ENCODE peak calls at places on chromosomes 7 and 10, in six cellular contexts. One of them, this sample, is unnamed.

GRCh38 chr10:78362406-78363022 is 328.9 kb downstream of the RPS24 start:
- DNase-seq in trophoblast cell: no peak
- DNase-seq in CD4-positive, alpha-beta T cell: no peak
- DNase-seq in tibial artery: no peak
- DNase-seq in CD4-positive, alpha-beta memory T cell: no peak
- DNase-seq in suprapubic skin: no peak
- DNase-seq in this sample: no peak

GRCh38 chr7:154871483-154871882 is 131.4 kb downstream of the PAXIP1 start:
- DNase-seq in trophoblast cell: no peak
- DNase-seq in CD4-positive, alpha-beta T cell: no peak
- DNase-seq in tibial artery: peak
- DNase-seq in CD4-positive, alpha-beta memory T cell: no peak
- DNase-seq in suprapubic skin: no peak
- DNase-seq in this sample: no peak

GRCh38 chr10:14530465-14530864 is 199.7 kb upstream of the FRMD4A start:
- DNase-seq in trophoblast cell: peak
- DNase-seq in CD4-positive, alpha-beta T cell: no peak
- DNase-seq in tibial artery: no peak
- DNase-seq in CD4-positive, alpha-beta memory T cell: no peak
- DNase-seq in suprapubic skin: no peak
- DNase-seq in this sample: no peak

GRCh38 chr7:134140889-134141867 is 14.0 kb downstream of the LRGUK start:
- DNase-seq in trophoblast cell: peak
- DNase-seq in CD4-positive, alpha-beta T cell: peak
- DNase-seq in tibial artery: peak
- DNase-seq in CD4-positive, alpha-beta memory T cell: peak
- DNase-seq in suprapubic skin: no peak
- DNase-seq in this sample: peak

GRCh38 chr7:103658055-103659010 is 212.3 kb upstream of the SLC26A5 start:
- DNase-seq in trophoblast cell: no peak
- DNase-seq in CD4-positive, alpha-beta T cell: no peak
- DNase-seq in tibial artery: no peak
- DNase-seq in CD4-positive, alpha-beta memory T cell: no peak
- DNase-seq in suprapubic skin: no peak
- DNase-seq in this sample: no peak

GRCh38 chr7:106878748-106879439 is 13.8 kb downstream of the PIK3CG start:
- DNase-seq in trophoblast cell: no peak
- DNase-seq in CD4-positive, alpha-beta T cell: no peak
- DNase-seq in tibial artery: no peak
- DNase-seq in CD4-positive, alpha-beta memory T cell: no peak
- DNase-seq in suprapubic skin: no peak
- DNase-seq in this sample: no peak

GRCh38 chr10:51425431-51425830 is 274.0 kb downstream of the CSTF2T start:
- DNase-seq in trophoblast cell: no peak
- DNase-seq in CD4-positive, alpha-beta T cell: no peak
- DNase-seq in tibial artery: no peak
- DNase-seq in CD4-positive, alpha-beta memory T cell: no peak
- DNase-seq in suprapubic skin: no peak
- DNase-seq in this sample: no peak

GRCh38 chr10:46550076-46550790 is 6.2 kb downstream of the GPRIN2 start:
- DNase-seq in trophoblast cell: no peak
- DNase-seq in CD4-positive, alpha-beta T cell: no peak
- DNase-seq in tibial artery: peak
- DNase-seq in CD4-positive, alpha-beta memory T cell: no peak
- DNase-seq in suprapubic skin: peak
- DNase-seq in this sample: no peak

DNA sequence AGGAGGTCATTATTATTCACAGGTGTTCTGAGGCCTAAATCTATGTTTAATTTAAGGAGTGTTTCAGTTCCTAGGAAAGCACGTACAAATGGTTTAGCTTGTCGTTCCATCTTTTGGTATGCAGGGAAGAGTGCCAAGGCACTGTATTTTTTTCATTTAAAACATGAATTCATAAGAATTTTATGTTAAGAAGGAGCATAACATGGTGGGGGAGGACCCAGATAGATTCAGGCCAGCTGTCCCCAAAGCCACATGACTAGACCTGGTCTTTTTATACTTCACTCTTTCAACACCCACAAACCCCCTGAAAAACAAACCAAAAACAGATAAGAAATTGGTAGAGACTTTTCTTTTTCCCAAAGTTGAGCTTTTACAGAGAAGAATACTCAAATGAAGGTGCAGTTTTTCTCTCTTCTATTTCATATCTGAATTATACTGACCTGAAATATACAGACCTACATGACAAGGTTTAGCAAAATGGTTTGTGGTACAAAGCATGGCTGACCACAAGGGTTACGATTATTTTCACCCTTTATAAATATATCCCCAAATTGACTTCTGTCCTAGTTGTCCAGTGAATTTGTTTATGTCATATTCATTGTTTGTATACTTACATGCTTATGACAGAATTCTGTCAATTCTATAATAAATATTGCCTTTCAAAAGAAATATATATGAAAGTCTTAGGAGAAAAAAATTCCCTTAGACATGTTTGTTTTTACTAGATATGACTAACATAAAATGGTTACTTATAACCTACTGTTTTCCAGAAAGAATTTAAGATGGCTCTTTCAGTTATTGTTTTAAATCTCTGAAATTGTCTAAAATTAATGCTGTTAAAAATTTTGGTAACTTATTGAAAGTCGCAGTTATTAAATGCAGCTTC is 71.4 kb downstream of the AP3M1 start:
- DNase-seq in trophoblast cell: no peak
- DNase-seq in CD4-positive, alpha-beta T cell: no peak
- DNase-seq in tibial artery: no peak
- DNase-seq in CD4-positive, alpha-beta memory T cell: no peak
- DNase-seq in suprapubic skin: no peak
- DNase-seq in this sample: no peak
- H3K27ac ChIP-seq in trophoblast cell: no peak
- H3K27ac ChIP-seq in CD4-positive, alpha-beta T cell: no peak
- H3K27ac ChIP-seq in tibial artery: peak
- H3K27ac ChIP-seq in CD4-positive, alpha-beta memory T cell: no peak
- H3K27ac ChIP-seq in suprapubic skin: no peak
- H3K27ac ChIP-seq in this sample: no peak

DNA sequence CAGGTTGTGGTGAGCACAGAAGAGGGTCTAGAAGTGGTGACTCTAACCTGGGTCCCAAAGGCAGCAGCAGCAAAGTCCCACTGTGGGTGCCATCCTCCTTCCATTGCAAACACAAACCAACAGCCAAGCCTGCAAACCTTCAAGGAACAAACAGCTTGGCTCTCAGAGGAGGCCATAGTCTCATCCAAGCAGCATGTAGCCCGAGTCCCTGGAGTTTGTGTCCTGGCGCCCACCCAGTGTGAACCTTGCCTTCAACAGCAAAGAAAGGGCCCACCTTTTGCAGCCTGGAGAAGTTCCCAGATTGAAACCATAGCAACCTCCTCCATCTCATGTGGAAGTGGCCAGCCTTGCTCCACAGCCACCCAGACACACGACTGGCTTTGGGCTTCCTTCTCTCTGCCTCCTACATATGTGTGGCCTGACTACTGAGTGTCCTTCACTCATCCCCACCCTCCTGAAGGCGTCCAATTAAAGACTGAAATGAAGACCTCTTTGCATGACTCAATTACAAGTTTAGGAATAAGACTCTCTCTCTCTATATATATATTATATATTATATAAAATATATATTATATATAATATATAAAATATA is 106.1 kb downstream of the C10orf90 start:
- DNase-seq in trophoblast cell: no peak
- DNase-seq in CD4-positive, alpha-beta T cell: no peak
- DNase-seq in tibial artery: no peak
- DNase-seq in CD4-positive, alpha-beta memory T cell: no peak
- DNase-seq in suprapubic skin: no peak
- DNase-seq in this sample: no peak
- H3K27ac ChIP-seq in trophoblast cell: no peak
- H3K27ac ChIP-seq in CD4-positive, alpha-beta T cell: no peak
- H3K27ac ChIP-seq in tibial artery: no peak
- H3K27ac ChIP-seq in CD4-positive, alpha-beta memory T cell: no peak
- H3K27ac ChIP-seq in suprapubic skin: no peak
- H3K27ac ChIP-seq in this sample: no peak

GRCh38 chr10:132433671-132434340 is 36.8 kb downstream of the PWWP2B start:
- DNase-seq in trophoblast cell: no peak
- DNase-seq in CD4-positive, alpha-beta T cell: no peak
- DNase-seq in tibial artery: no peak
- DNase-seq in CD4-positive, alpha-beta memory T cell: no peak
- DNase-seq in suprapubic skin: no peak
- DNase-seq in this sample: no peak
- H3K27ac ChIP-seq in trophoblast cell: no peak
- H3K27ac ChIP-seq in CD4-positive, alpha-beta T cell: no peak
- H3K27ac ChIP-seq in tibial artery: no peak
- H3K27ac ChIP-seq in CD4-positive, alpha-beta memory T cell: no peak
- H3K27ac ChIP-seq in suprapubic skin: no peak
- H3K27ac ChIP-seq in this sample: no peak

GRCh38 chr10:113304726-113305125 is 248.1 kb upstream of the HABP2 start:
- DNase-seq in trophoblast cell: peak
- DNase-seq in CD4-positive, alpha-beta T cell: no peak
- DNase-seq in tibial artery: no peak
- DNase-seq in CD4-positive, alpha-beta memory T cell: no peak
- DNase-seq in suprapubic skin: no peak
- DNase-seq in this sample: no peak

GRCh38 chr10:113305871-113306270 is 247.0 kb upstream of the HABP2 start:
- DNase-seq in trophoblast cell: peak
- DNase-seq in CD4-positive, alpha-beta T cell: no peak
- DNase-seq in tibial artery: no peak
- DNase-seq in CD4-positive, alpha-beta memory T cell: no peak
- DNase-seq in suprapubic skin: no peak
- DNase-seq in this sample: no peak

GRCh38 chr10:113310317-113310716 is 242.5 kb upstream of the HABP2 start:
- DNase-seq in trophoblast cell: no peak
- DNase-seq in CD4-positive, alpha-beta T cell: no peak
- DNase-seq in tibial artery: no peak
- DNase-seq in CD4-positive, alpha-beta memory T cell: no peak
- DNase-seq in suprapubic skin: no peak
- DNase-seq in this sample: no peak

GRCh38 chr10:113313048-113313611 is 239.7 kb upstream of the HABP2 start:
- DNase-seq in trophoblast cell: peak
- DNase-seq in CD4-positive, alpha-beta T cell: no peak
- DNase-seq in tibial artery: no peak
- DNase-seq in CD4-positive, alpha-beta memory T cell: no peak
- DNase-seq in suprapubic skin: no peak
- DNase-seq in this sample: no peak

GRCh38 chr10:113309791-113310190 is 243.1 kb upstream of the HABP2 start:
- DNase-seq in trophoblast cell: no peak
- DNase-seq in CD4-positive, alpha-beta T cell: no peak
- DNase-seq in tibial artery: no peak
- DNase-seq in CD4-positive, alpha-beta memory T cell: no peak
- DNase-seq in suprapubic skin: no peak
- DNase-seq in this sample: no peak
- H3K27ac ChIP-seq in trophoblast cell: no peak
- H3K27ac ChIP-seq in CD4-positive, alpha-beta T cell: no peak
- H3K27ac ChIP-seq in tibial artery: no peak
- H3K27ac ChIP-seq in CD4-positive, alpha-beta memory T cell: no peak
- H3K27ac ChIP-seq in suprapubic skin: no peak
- H3K27ac ChIP-seq in this sample: no peak

GRCh38 chr10:124067825-124068400 is 25.5 kb downstream of the CHST15 start:
- DNase-seq in trophoblast cell: no peak
- DNase-seq in CD4-positive, alpha-beta T cell: no peak
- DNase-seq in tibial artery: no peak
- DNase-seq in CD4-positive, alpha-beta memory T cell: no peak
- DNase-seq in suprapubic skin: no peak
- DNase-seq in this sample: no peak
- H3K27ac ChIP-seq in trophoblast cell: no peak
- H3K27ac ChIP-seq in CD4-positive, alpha-beta T cell: no peak
- H3K27ac ChIP-seq in tibial artery: no peak
- H3K27ac ChIP-seq in CD4-positive, alpha-beta memory T cell: no peak
- H3K27ac ChIP-seq in suprapubic skin: no peak
- H3K27ac ChIP-seq in this sample: no peak

GRCh38 chr10:102341038-102341688 is 54.3 kb upstream of the NFKB2 start:
- DNase-seq in trophoblast cell: no peak
- DNase-seq in CD4-positive, alpha-beta T cell: no peak
- DNase-seq in tibial artery: no peak
- DNase-seq in CD4-positive, alpha-beta memory T cell: no peak
- DNase-seq in suprapubic skin: no peak
- DNase-seq in this sample: no peak
- H3K27ac ChIP-seq in trophoblast cell: no peak
- H3K27ac ChIP-seq in CD4-positive, alpha-beta T cell: no peak
- H3K27ac ChIP-seq in tibial artery: no peak
- H3K27ac ChIP-seq in CD4-positive, alpha-beta memory T cell: no peak
- H3K27ac ChIP-seq in suprapubic skin: no peak
- H3K27ac ChIP-seq in this sample: no peak

GRCh38 chr7:115146148-115146547 is 224.3 kb downstream of the MDFIC start:
- DNase-seq in trophoblast cell: peak
- DNase-seq in CD4-positive, alpha-beta T cell: no peak
- DNase-seq in tibial artery: no peak
- DNase-seq in CD4-positive, alpha-beta memory T cell: peak
- DNase-seq in suprapubic skin: no peak
- DNase-seq in this sample: no peak

GRCh38 chr7:115145512-115145911 is 223.6 kb downstream of the MDFIC start:
- DNase-seq in trophoblast cell: no peak
- DNase-seq in CD4-positive, alpha-beta T cell: no peak
- DNase-seq in tibial artery: no peak
- DNase-seq in CD4-positive, alpha-beta memory T cell: no peak
- DNase-seq in suprapubic skin: no peak
- DNase-seq in this sample: no peak
- H3K27ac ChIP-seq in trophoblast cell: no peak
- H3K27ac ChIP-seq in CD4-positive, alpha-beta T cell: no peak
- H3K27ac ChIP-seq in tibial artery: no peak
- H3K27ac ChIP-seq in CD4-positive, alpha-beta memory T cell: no peak
- H3K27ac ChIP-seq in suprapubic skin: no peak
- H3K27ac ChIP-seq in this sample: no peak

GRCh38 chr7:16260236-16260728 is 161.1 kb downstream of the CRPPA start:
- DNase-seq in trophoblast cell: no peak
- DNase-seq in CD4-positive, alpha-beta T cell: no peak
- DNase-seq in tibial artery: no peak
- DNase-seq in CD4-positive, alpha-beta memory T cell: no peak
- DNase-seq in suprapubic skin: no peak
- DNase-seq in this sample: no peak
- H3K27ac ChIP-seq in trophoblast cell: no peak
- H3K27ac ChIP-seq in CD4-positive, alpha-beta T cell: no peak
- H3K27ac ChIP-seq in tibial artery: no peak
- H3K27ac ChIP-seq in CD4-positive, alpha-beta memory T cell: no peak
- H3K27ac ChIP-seq in suprapubic skin: no peak
- H3K27ac ChIP-seq in this sample: peak

GRCh38 chr10:8725343-8725742 is 670.9 kb downstream of the GATA3 start:
- DNase-seq in trophoblast cell: no peak
- DNase-seq in CD4-positive, alpha-beta T cell: no peak
- DNase-seq in tibial artery: no peak
- DNase-seq in CD4-positive, alpha-beta memory T cell: no peak
- DNase-seq in suprapubic skin: no peak
- DNase-seq in this sample: no peak
- H3K27ac ChIP-seq in trophoblast cell: no peak
- H3K27ac ChIP-seq in CD4-positive, alpha-beta T cell: no peak
- H3K27ac ChIP-seq in tibial artery: no peak
- H3K27ac ChIP-seq in CD4-positive, alpha-beta memory T cell: no peak
- H3K27ac ChIP-seq in suprapubic skin: no peak
- H3K27ac ChIP-seq in this sample: no peak